ENCODE peak calls at places on chromosomes 13 and 19, in six cellular contexts. One of them, this sample, is unnamed.

GRCh38 chr13:107144432-107144831 is 576.5 kb upstream of the ARGLU1 start:
- DNase-seq in osteoblast: no peak
- DNase-seq in effector CD4-positive, alpha-beta T cell: no peak
- DNase-seq in HFF-Myc: no peak
- DNase-seq in transverse colon: no peak
- DNase-seq in AG10803: peak
- DNase-seq in this sample: no peak

GRCh38 chr13:75986818-75987217 is 350.7 kb downstream of the LMO7 start:
- DNase-seq in osteoblast: no peak
- DNase-seq in effector CD4-positive, alpha-beta T cell: no peak
- DNase-seq in HFF-Myc: no peak
- DNase-seq in transverse colon: no peak
- DNase-seq in AG10803: no peak
- DNase-seq in this sample: no peak

GRCh38 chr13:41939403-41939802 is 21.5 kb downstream of the VWA8 start:
- DNase-seq in osteoblast: no peak
- DNase-seq in effector CD4-positive, alpha-beta T cell: no peak
- DNase-seq in HFF-Myc: no peak
- DNase-seq in transverse colon: no peak
- DNase-seq in AG10803: no peak
- DNase-seq in this sample: no peak

GRCh38 chr13:20191902-20192469 is 752 bp downstream of the GJB2 start:
- DNase-seq in osteoblast: peak
- DNase-seq in effector CD4-positive, alpha-beta T cell: no peak
- DNase-seq in HFF-Myc: no peak
- DNase-seq in transverse colon: peak
- DNase-seq in AG10803: no peak
- DNase-seq in this sample: no peak

GRCh38 chr19:48806818-48807589 is 3.8 kb downstream of the BCAT2 start:
- DNase-seq in osteoblast: no peak
- DNase-seq in effector CD4-positive, alpha-beta T cell: peak
- DNase-seq in HFF-Myc: no peak
- DNase-seq in transverse colon: peak
- DNase-seq in AG10803: peak
- DNase-seq in this sample: no peak

GRCh38 chr19:591099-591958 is 1.6 kb downstream of the HCN2 start:
- DNase-seq in osteoblast: peak
- DNase-seq in effector CD4-positive, alpha-beta T cell: no peak
- DNase-seq in HFF-Myc: no peak
- DNase-seq in transverse colon: no peak
- DNase-seq in AG10803: no peak
- DNase-seq in this sample: no peak

GRCh38 chr19:49149652-49150105 is 5.5 kb downstream of the HRC start:
- DNase-seq in osteoblast: peak
- DNase-seq in effector CD4-positive, alpha-beta T cell: no peak
- DNase-seq in HFF-Myc: no peak
- DNase-seq in transverse colon: peak
- DNase-seq in AG10803: peak
- DNase-seq in this sample: peak

GRCh38 chr19:12623361-12624031 is 12.8 kb downstream of the ZNF791 start:
- DNase-seq in osteoblast: peak
- DNase-seq in effector CD4-positive, alpha-beta T cell: no peak
- DNase-seq in HFF-Myc: no peak
- DNase-seq in transverse colon: no peak
- DNase-seq in AG10803: no peak
- DNase-seq in this sample: no peak

GRCh38 chr13:51614350-51614786 is 30.1 kb downstream of the WDFY2 start:
- DNase-seq in osteoblast: no peak
- DNase-seq in effector CD4-positive, alpha-beta T cell: peak
- DNase-seq in HFF-Myc: no peak
- DNase-seq in transverse colon: peak
- DNase-seq in AG10803: peak
- DNase-seq in this sample: no peak

GRCh38 chr13:52851153-52851962 is 2.9 kb upstream of the PCDH8 start:
- DNase-seq in osteoblast: peak
- DNase-seq in effector CD4-positive, alpha-beta T cell: no peak
- DNase-seq in HFF-Myc: no peak
- DNase-seq in transverse colon: peak
- DNase-seq in AG10803: peak
- DNase-seq in this sample: no peak

GRCh38 chr13:110506859-110507566 is 54.5 kb downstream of the RAB20 start:
- DNase-seq in osteoblast: peak
- DNase-seq in effector CD4-positive, alpha-beta T cell: no peak
- DNase-seq in HFF-Myc: no peak
- DNase-seq in transverse colon: peak
- DNase-seq in AG10803: no peak
- DNase-seq in this sample: no peak

GRCh38 chr13:27793377-27794074 is 1.2 kb downstream of the GSX1 start:
- DNase-seq in osteoblast: no peak
- DNase-seq in effector CD4-positive, alpha-beta T cell: no peak
- DNase-seq in HFF-Myc: no peak
- DNase-seq in transverse colon: no peak
- DNase-seq in AG10803: no peak
- DNase-seq in this sample: no peak

GRCh38 chr19:1505012-1505411 is 7.8 kb downstream of the ADAMTSL5 start:
- DNase-seq in osteoblast: no peak
- DNase-seq in effector CD4-positive, alpha-beta T cell: no peak
- DNase-seq in HFF-Myc: no peak
- DNase-seq in transverse colon: no peak
- DNase-seq in AG10803: no peak
- DNase-seq in this sample: no peak

GRCh38 chr19:46990998-46991676 is 28.5 kb upstream of the NPAS1 start:
- DNase-seq in osteoblast: peak
- DNase-seq in effector CD4-positive, alpha-beta T cell: peak
- DNase-seq in HFF-Myc: peak
- DNase-seq in transverse colon: peak
- DNase-seq in AG10803: peak
- DNase-seq in this sample: peak

GRCh38 chr19:50320596-50320995 is 8.6 kb downstream of the KCNC3 start:
- DNase-seq in osteoblast: peak
- DNase-seq in effector CD4-positive, alpha-beta T cell: no peak
- DNase-seq in HFF-Myc: no peak
- DNase-seq in transverse colon: no peak
- DNase-seq in AG10803: no peak
- DNase-seq in this sample: no peak

GRCh38 chr13:102836471-102836870 is 9.4 kb upstream of the ERCC5 start:
- DNase-seq in osteoblast: no peak
- DNase-seq in effector CD4-positive, alpha-beta T cell: no peak
- DNase-seq in HFF-Myc: no peak
- DNase-seq in transverse colon: no peak
- DNase-seq in AG10803: no peak
- DNase-seq in this sample: no peak

GRCh38 chr13:30727491-30728350 is 7.6 kb upstream of the ALOX5AP start:
- DNase-seq in osteoblast: no peak
- DNase-seq in effector CD4-positive, alpha-beta T cell: no peak
- DNase-seq in HFF-Myc: no peak
- DNase-seq in transverse colon: no peak
- DNase-seq in AG10803: no peak
- DNase-seq in this sample: no peak

GRCh38 chr13:85441975-85442374 is 357.2 kb downstream of the SLITRK6 start:
- DNase-seq in osteoblast: no peak
- DNase-seq in effector CD4-positive, alpha-beta T cell: no peak
- DNase-seq in HFF-Myc: no peak
- DNase-seq in transverse colon: no peak
- DNase-seq in AG10803: no peak
- DNase-seq in this sample: no peak

GRCh38 chr13:48505597-48506091 is 27.2 kb downstream of the RCBTB2 start:
- DNase-seq in osteoblast: no peak
- DNase-seq in effector CD4-positive, alpha-beta T cell: peak
- DNase-seq in HFF-Myc: no peak
- DNase-seq in transverse colon: peak
- DNase-seq in AG10803: peak
- DNase-seq in this sample: peak

GRCh38 chr19:6044056-6044805 is 66.1 kb downstream of the RFX2 start:
- DNase-seq in osteoblast: no peak
- DNase-seq in effector CD4-positive, alpha-beta T cell: no peak
- DNase-seq in HFF-Myc: no peak
- DNase-seq in transverse colon: no peak
- DNase-seq in AG10803: no peak
- DNase-seq in this sample: no peak

GRCh38 chr13:44809152-44809551 is 180.1 kb downstream of the NUFIP1 start:
- DNase-seq in osteoblast: no peak
- DNase-seq in effector CD4-positive, alpha-beta T cell: no peak
- DNase-seq in HFF-Myc: no peak
- DNase-seq in transverse colon: no peak
- DNase-seq in AG10803: no peak
- DNase-seq in this sample: no peak

GRCh38 chr13:52419080-52419479 is 13.1 kb upstream of the THSD1 start:
- DNase-seq in osteoblast: no peak
- DNase-seq in effector CD4-positive, alpha-beta T cell: no peak
- DNase-seq in HFF-Myc: no peak
- DNase-seq in transverse colon: no peak
- DNase-seq in AG10803: no peak
- DNase-seq in this sample: no peak

GRCh38 chr19:2032296-2032941 is 16.9 kb upstream of the BTBD2 start:
- DNase-seq in osteoblast: peak
- DNase-seq in effector CD4-positive, alpha-beta T cell: peak
- DNase-seq in HFF-Myc: peak
- DNase-seq in transverse colon: peak
- DNase-seq in AG10803: peak
- DNase-seq in this sample: no peak

GRCh38 chr13:79311456-79311855 is 94.6 kb downstream of the RBM26 start:
- DNase-seq in osteoblast: no peak
- DNase-seq in effector CD4-positive, alpha-beta T cell: no peak
- DNase-seq in HFF-Myc: no peak
- DNase-seq in transverse colon: no peak
- DNase-seq in AG10803: no peak
- DNase-seq in this sample: no peak

GRCh38 chr13:114134944-114135610 is 2.7 kb upstream of the RASA3 start:
- DNase-seq in osteoblast: no peak
- DNase-seq in effector CD4-positive, alpha-beta T cell: no peak
- DNase-seq in HFF-Myc: no peak
- DNase-seq in transverse colon: no peak
- DNase-seq in AG10803: no peak
- DNase-seq in this sample: no peak

GRCh38 chr19:15331419-15332310 is 674 bp downstream of the BRD4 start:
- DNase-seq in osteoblast: peak
- DNase-seq in effector CD4-positive, alpha-beta T cell: peak
- DNase-seq in HFF-Myc: no peak
- DNase-seq in transverse colon: peak
- DNase-seq in AG10803: peak
- DNase-seq in this sample: no peak

GRCh38 chr19:30450101-30450500 is 77.9 kb downstream of the ZNF536 start:
- DNase-seq in osteoblast: no peak
- DNase-seq in effector CD4-positive, alpha-beta T cell: no peak
- DNase-seq in HFF-Myc: no peak
- DNase-seq in transverse colon: peak
- DNase-seq in AG10803: peak
- DNase-seq in this sample: no peak

GRCh38 chr19:35136977-35137702 is 1.5 kb upstream of the FXYD1 start:
- DNase-seq in osteoblast: peak
- DNase-seq in effector CD4-positive, alpha-beta T cell: no peak
- DNase-seq in HFF-Myc: no peak
- DNase-seq in transverse colon: no peak
- DNase-seq in AG10803: no peak
- DNase-seq in this sample: no peak

GRCh38 chr19:56026769-56027168 is 40.2 kb downstream of the NLRP5 start:
- DNase-seq in osteoblast: no peak
- DNase-seq in effector CD4-positive, alpha-beta T cell: no peak
- DNase-seq in HFF-Myc: no peak
- DNase-seq in transverse colon: no peak
- DNase-seq in AG10803: no peak
- DNase-seq in this sample: no peak

GRCh38 chr19:56942749-56943148 is 102.2 kb upstream of the PEG3 start:
- DNase-seq in osteoblast: no peak
- DNase-seq in effector CD4-positive, alpha-beta T cell: no peak
- DNase-seq in HFF-Myc: no peak
- DNase-seq in transverse colon: peak
- DNase-seq in AG10803: peak
- DNase-seq in this sample: no peak

GRCh38 chr13:60311527-60311926 is 85.5 kb upstream of the TDRD3 start:
- DNase-seq in osteoblast: no peak
- DNase-seq in effector CD4-positive, alpha-beta T cell: no peak
- DNase-seq in HFF-Myc: no peak
- DNase-seq in transverse colon: no peak
- DNase-seq in AG10803: no peak
- DNase-seq in this sample: no peak

GRCh38 chr19:7633619-7634018 is at the start of gene PCP2:
- DNase-seq in osteoblast: no peak
- DNase-seq in effector CD4-positive, alpha-beta T cell: no peak
- DNase-seq in HFF-Myc: no peak
- DNase-seq in transverse colon: no peak
- DNase-seq in AG10803: no peak
- DNase-seq in this sample: no peak

GRCh38 chr19:51798958-51799310 is 4.0 kb downstream of the FPR3 start:
- DNase-seq in osteoblast: no peak
- DNase-seq in effector CD4-positive, alpha-beta T cell: no peak
- DNase-seq in HFF-Myc: no peak
- DNase-seq in transverse colon: peak
- DNase-seq in AG10803: no peak
- DNase-seq in this sample: no peak